ENCODE peak calls at places on chromosomes 1 and 21, in five cellular contexts. G is SK-N-SH, R is NCI-H1417, N is ascending aorta, J is NCI-H2171. B is an unnamed sample.

GRCh38 chr1:167911413-167911812 is 2.5 kb downstream of the ADCY10 start:
- DNase-seq in J (no peak), G (no peak), N (no peak), R (no peak), B (no peak)

GRCh38 chr21:25925936-25926335 is 191.2 kb downstream of the GABPA start:
- DNase-seq in N (no peak), R (no peak), G (no peak), J (no peak), B (no peak)

GRCh38 chr1:243693764-243694163 is 156.3 kb downstream of the AKT3 start:
- DNase-seq in N (no peak), R (no peak), J (peak), G (no peak), B (no peak)

GRCh38 chr1:178954937-178955336 is 70.8 kb upstream of the FAM20B start:
- DNase-seq in R (no peak), J (no peak), N (peak), G (no peak), B (no peak)

GRCh38 chr1:236214761-236215160 is 67.0 kb downstream of the ERO1B start:
- DNase-seq in G (no peak), N (no peak), J (no peak), R (no peak), B (no peak)

GRCh38 chr1:67997746-67998145 is 52.7 kb downstream of the DIRAS3 start:
- DNase-seq in G (no peak), N (no peak), R (no peak), J (no peak), B (no peak)

GRCh38 chr1:223460566-223461189 is 67.5 kb downstream of the CCDC185 start:
- DNase-seq in R (no peak), G (no peak), J (no peak), N (no peak), B (no peak)

GRCh38 chr21:31132574-31133242 is 94.4 kb upstream of the KRTAP19-8 start:
- DNase-seq in G (no peak), R (no peak), N (no peak), J (no peak), B (no peak)

GRCh38 chr1:193850745-193851144 is 664.3 kb upstream of the B3GALT2 start:
- DNase-seq in J (no peak), G (no peak), R (peak), N (no peak), B (no peak)

GRCh38 chr1:238647877-238648276 is 738.5 kb upstream of the CHRM3 start:
- DNase-seq in N (no peak), R (no peak), G (no peak), J (no peak), B (no peak)